ENCODE peak calls at places on chromosome 5, in seven cellular contexts. D, H, R, Z, S, J and F are unnamed samples.

GRCh38 chr5:761854-762685 is 22.5 kb downstream of the ZDHHC11B start:
- DNase-seq in R (no peak), Z (peak), J (peak), S (no peak), D (no peak), H (no peak), F (no peak)

GRCh38 chr5:135069895-135070657 is 36.0 kb upstream of the PITX1 start:
- DNase-seq in H (no peak), Z (no peak), S (no peak), R (no peak), D (no peak), J (peak), F (no peak)

GRCh38 chr5:132662925-132663770 is 5.2 kb downstream of the IL13 start:
- DNase-seq in Z (no peak), S (no peak), H (no peak), J (no peak), R (no peak), D (peak), F (no peak)

GRCh38 chr5:65327582-65327981 is 154.1 kb downstream of the ADAMTS6 start:
- DNase-seq in Z (no peak), S (no peak), D (no peak), H (no peak), R (no peak), J (no peak), F (no peak)

GRCh38 chr5:147560982-147561381 is 51.1 kb upstream of the DPYSL3 start:
- DNase-seq in Z (peak), R (no peak), S (no peak), H (no peak), J (no peak), D (no peak), F (no peak)

GRCh38 chr5:80198399-80198798 is 57.4 kb downstream of the SERINC5 start:
- DNase-seq in D (no peak), R (no peak), S (no peak), Z (no peak), J (no peak), H (no peak), F (no peak)

GRCh38 chr5:136137497-136138220 is 5.0 kb downstream of the SMAD5 start:
- DNase-seq in Z (no peak), J (no peak), R (no peak), H (no peak), S (no peak), D (no peak), F (no peak)

GRCh38 chr5:115813719-115814118 is 2.7 kb downstream of the CDO1 start:
- DNase-seq in J (no peak), R (no peak), D (no peak), S (no peak), Z (no peak), H (no peak), F (no peak)

GRCh38 chr5:15367501-15367900 is 132.5 kb upstream of the FBXL7 start:
- DNase-seq in S (no peak), Z (no peak), D (no peak), J (no peak), H (no peak), R (no peak), F (no peak)

GRCh38 chr5:142894749-142895148 is 124.6 kb downstream of the ARHGAP26 start:
- DNase-seq in Z (no peak), H (no peak), R (no peak), S (no peak), D (no peak), J (no peak), F (no peak)

GRCh38 chr5:177312649-177313181 is 1.0 kb upstream of the MXD3 start:
- DNase-seq in J (no peak), D (peak), Z (peak), R (no peak), H (no peak), S (no peak), F (no peak)

GRCh38 chr5:143168877-143169810 is 234.3 kb downstream of the NR3C1 start:
- DNase-seq in Z (no peak), J (no peak), H (no peak), R (no peak), D (no peak), S (no peak), F (no peak)

GRCh38 chr5:35003018-35003957 is 44.5 kb downstream of the AGXT2 start:
- DNase-seq in R (peak), S (no peak), H (peak), J (peak), D (no peak), Z (peak), F (peak)

GRCh38 chr5:112604741-112605390 is 132.8 kb upstream of the APC start:
- DNase-seq in R (no peak), S (no peak), Z (no peak), J (no peak), D (no peak), H (no peak), F (no peak)

GRCh38 chr5:969421-969839 is 39.2 kb upstream of the NKD2 start:
- DNase-seq in D (peak), H (no peak), R (no peak), Z (no peak), J (no peak), S (no peak), F (no peak)

GRCh38 chr5:66744040-66744439 is 147.8 kb downstream of the MAST4 start:
- DNase-seq in H (no peak), S (no peak), J (no peak), Z (no peak), R (no peak), D (no peak), F (no peak)

GRCh38 chr5:169667896-169668674 is 31.0 kb downstream of the DOCK2 start:
- DNase-seq in J (no peak), S (no peak), D (no peak), Z (no peak), R (peak), H (no peak), F (no peak)

GRCh38 chr5:142803428-142804111 is 33.4 kb downstream of the ARHGAP26 start:
- DNase-seq in D (no peak), H (peak), R (peak), S (no peak), J (no peak), Z (no peak), F (no peak)

GRCh38 chr5:160774646-160775313 is 77.2 kb downstream of the ATP10B start:
- DNase-seq in R (no peak), Z (no peak), J (no peak), H (no peak), S (no peak), D (no peak), F (no peak)

GRCh38 chr5:57531333-57531732 is 48.7 kb upstream of the ACTBL2 start:
- DNase-seq in J (no peak), D (no peak), Z (no peak), H (no peak), S (no peak), R (no peak), F (no peak)

GRCh38 chr5:64347308-64347707 is 158.5 kb upstream of the RGS7BP start:
- DNase-seq in S (no peak), D (no peak), Z (no peak), R (no peak), J (no peak), H (no peak), F (no peak)

GRCh38 chr5:72947523-72947922 is 8.3 kb upstream of the FCHO2 start:
- DNase-seq in S (no peak), J (no peak), H (no peak), R (no peak), D (no peak), Z (no peak), F (no peak)

GRCh38 chr5:102651466-102651865 is 103.6 kb upstream of the PAM start:
- DNase-seq in J (no peak), D (no peak), Z (no peak), R (no peak), S (no peak), H (no peak), F (no peak)

GRCh38 chr5:179385892-179386291 is 40.6 kb upstream of the ADAMTS2 start:
- DNase-seq in S (no peak), Z (peak), D (no peak), R (no peak), H (no peak), J (no peak), F (no peak)

GRCh38 chr5:179415291-179416060 is 70.2 kb upstream of the ADAMTS2 start:
- DNase-seq in Z (no peak), D (no peak), J (no peak), S (no peak), H (no peak), R (no peak), F (no peak)

GRCh38 chr5:138504799-138505198 is 38.2 kb downstream of the ETF1 start:
- DNase-seq in Z (no peak), S (no peak), H (no peak), R (no peak), J (no peak), D (no peak), F (no peak)

GRCh38 chr5:137470111-137470920 is 28.8 kb downstream of the SPOCK1 start:
- DNase-seq in S (no peak), J (no peak), D (no peak), R (peak), Z (no peak), H (peak), F (no peak)

GRCh38 chr5:35198681-35199080 is 31.6 kb downstream of the PRLR start:
- DNase-seq in D (no peak), H (no peak), S (no peak), Z (no peak), R (no peak), J (no peak), F (no peak)

GRCh38 chr5:103014983-103015382 is 105.0 kb downstream of the GIN1 start:
- DNase-seq in R (no peak), J (no peak), S (no peak), H (no peak), D (no peak), Z (no peak), F (no peak)

GRCh38 chr5:151079838-151080619 is 805 bp downstream of the TNIP1 start:
- DNase-seq in J (no peak), S (no peak), R (peak), H (no peak), Z (no peak), D (no peak), F (no peak)

GRCh38 chr5:10682801-10683525 is 78.1 kb downstream of the DAP start:
- DNase-seq in H (no peak), R (no peak), Z (no peak), D (no peak), J (no peak), S (no peak), F (no peak)

GRCh38 chr5:59424515-59424914 is 469.0 kb downstream of the PDE4D start:
- DNase-seq in D (no peak), Z (no peak), H (no peak), S (no peak), J (no peak), R (no peak), F (no peak)

GRCh38 chr5:61010759-61011460 is 65.9 kb downstream of the NDUFAF2 start:
- DNase-seq in R (peak), S (no peak), H (no peak), Z (peak), D (no peak), J (no peak), F (no peak)
- TF ChIP-seq CTCF in R (peak), S (no peak), H (no peak), Z (peak), D (no peak), J (no peak), F (no peak)

DNA sequence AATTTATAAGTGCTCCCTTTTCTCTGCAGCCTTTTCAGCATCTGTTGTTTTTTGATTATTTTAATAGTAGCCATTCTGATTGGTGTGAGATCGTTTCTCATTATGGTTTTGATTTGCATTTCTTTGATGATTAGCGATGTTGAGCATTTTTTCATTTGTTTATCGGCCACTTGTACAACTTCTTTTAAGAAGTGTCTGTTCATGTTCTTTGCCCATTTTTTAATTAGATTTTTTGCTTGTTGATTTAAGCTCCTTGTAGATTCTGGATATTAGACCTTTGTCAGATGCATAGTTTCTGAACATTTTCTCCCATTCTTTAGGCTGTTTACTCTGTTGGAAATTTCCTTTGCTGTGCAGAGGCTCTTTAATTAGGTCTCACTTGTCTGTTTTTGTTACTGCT is 46.3 kb downstream of the FYB1 start:
- DNase-seq in Z (no peak), S (no peak), D (no peak), H (no peak), R (no peak), J (no peak), F (no peak)
- TF ChIP-seq CTCF in Z (no peak), S (no peak), D (no peak), H (no peak), R (no peak), J (no peak), F (no peak)

GRCh38 chr5:158165647-158166046 is 306.7 kb upstream of the CLINT1 start:
- DNase-seq in J (no peak), S (no peak), Z (no peak), R (no peak), D (no peak), H (no peak), F (no peak)
- TF ChIP-seq CTCF in J (no peak), S (no peak), Z (no peak), R (no peak), D (no peak), H (no peak), F (no peak)

DNA sequence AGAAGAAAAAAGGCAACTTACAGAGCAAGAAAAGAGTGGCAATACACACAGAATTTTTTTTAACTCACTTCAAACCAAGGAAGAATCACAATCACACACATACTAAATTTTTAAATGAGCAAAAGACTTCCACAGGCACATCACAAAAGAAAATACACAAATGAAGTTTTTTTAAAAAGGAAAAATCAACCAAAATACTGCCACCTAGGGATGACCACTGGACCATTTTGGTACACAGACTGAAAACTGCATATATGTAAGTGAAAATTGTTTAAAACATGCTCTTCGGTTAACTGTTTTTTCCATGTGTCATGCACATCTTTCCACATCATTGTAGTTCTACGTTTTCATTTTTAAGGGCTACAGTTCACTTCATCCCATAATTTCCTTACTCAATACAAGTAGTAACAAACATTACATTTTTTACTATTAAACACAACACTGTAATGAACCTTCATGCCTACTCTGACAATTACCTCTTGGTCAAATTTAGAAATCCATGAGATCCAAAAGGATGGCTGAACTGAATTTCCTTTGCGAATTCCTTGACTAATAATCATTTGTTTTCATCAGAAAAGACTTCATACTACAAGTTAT is 79.0 kb downstream of the FBXW11 start:
- DNase-seq in D (no peak), H (no peak), R (no peak), Z (no peak), J (no peak), S (no peak), F (no peak)
- TF ChIP-seq CTCF in D (peak), H (no peak), R (peak), Z (peak), J (no peak), S (no peak), F (no peak)

GRCh38 chr5:88602584-88602983 is 280.4 kb downstream of the MEF2C start:
- DNase-seq in S (no peak), R (no peak), Z (no peak), J (no peak), D (no peak), H (no peak), F (no peak)
- TF ChIP-seq CTCF in S (no peak), R (peak), Z (peak), J (no peak), D (peak), H (peak), F (no peak)